ENCODE peak calls at places on chromosomes 4 and X, in nine cellular contexts. T, I, U, Z, H, E, D, O and M are unnamed samples.

GRCh38 chr4:69860007-69860406 is at the start of gene SULT1E1:
- DNase-seq in T (peak; percentile 70), O (peak; percentile 53), U (no peak), H (no peak), D (no peak), I (no peak), E (peak; percentile 81), Z (no peak), M (no peak)

GRCh38 chr4:157265281-157265680 is 44.8 kb downstream of the GRIA2 start:
- DNase-seq in Z (no peak), H (no peak), U (peak; percentile 49), O (peak; percentile 44), I (no peak), T (peak; percentile 53), D (no peak), E (no peak), M (no peak)

GRCh38 chr4:163542275-163542674 is 47.8 kb downstream of the TMA16 start:
- DNase-seq in D (no peak), U (peak; percentile 34), Z (no peak), H (no peak), I (no peak), T (peak; percentile 59), O (peak; percentile 52), E (no peak), M (no peak)

GRCh38 chrX:23765449-23765848 is 17.5 kb upstream of the SAT1 start:
- DNase-seq in E (no peak), Z (no peak), I (no peak), H (no peak), U (no peak), T (peak; percentile 53), D (no peak), O (no peak), M (no peak)

GRCh38 chr4:76607266-76607799 is 172.3 kb downstream of the SHROOM3 start:
- DNase-seq in U (peak; percentile 51), O (no peak), H (no peak), D (no peak), Z (no peak), E (peak; percentile 54), I (peak; percentile 99), T (no peak), M (no peak)

GRCh38 chr4:1463088-1463926 is 57.1 kb upstream of the NKX1-1 start:
- DNase-seq in Z (no peak), O (no peak), D (no peak), U (peak; percentile 69), I (peak; percentile 0), E (peak; percentile 66), T (peak; percentile 32), H (peak; percentile 29), M (no peak)

GRCh38 chr4:3860061-3860912 is 94.1 kb downstream of the ADRA2C start:
- DNase-seq in Z (no peak), E (no peak), I (no peak), D (no peak), U (no peak), T (no peak), H (no peak), O (no peak), M (no peak)

GRCh38 chrX:139187738-139188137 is 342.8 kb upstream of the F9 start:
- DNase-seq in U (no peak), Z (no peak), I (no peak), T (no peak), O (no peak), E (no peak), D (no peak), H (no peak), M (no peak)

GRCh38 chr4:15368906-15369305 is 58.9 kb upstream of the C1QTNF7 start:
- DNase-seq in Z (no peak), O (peak; percentile 66), E (peak; percentile 52), I (peak; percentile 36), U (peak; percentile 51), D (no peak), H (no peak), T (peak; percentile 70), M (no peak)

GRCh38 chr4:15234585-15235126 is 193.2 kb upstream of the C1QTNF7 start:
- DNase-seq in H (no peak), T (peak; percentile 98), Z (no peak), U (peak; percentile 96), E (peak; percentile 84), I (peak; percentile 93), D (no peak), O (peak; percentile 94), M (no peak)

DNA sequence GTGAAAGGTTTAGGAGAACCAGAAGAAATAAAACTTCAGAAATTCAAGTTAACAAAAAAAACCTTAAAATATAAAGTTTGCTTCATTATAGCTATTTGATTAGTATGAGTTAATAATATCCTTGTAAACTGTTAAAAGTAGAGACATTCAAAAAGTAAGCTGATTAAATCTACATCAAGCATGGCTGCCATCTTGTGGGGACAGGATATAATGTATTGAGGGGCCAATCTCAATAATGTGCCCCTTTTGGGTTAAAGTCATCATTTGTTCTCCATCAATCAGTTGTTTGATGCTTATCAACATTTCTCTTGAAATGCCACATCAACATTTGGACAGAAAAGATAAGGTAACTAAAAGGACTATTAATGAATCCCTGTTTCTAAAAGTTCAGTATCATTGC is 4.6 kb upstream of the GRID2 start:
- DNase-seq in Z (no peak), D (no peak), E (peak; percentile 30), U (no peak), I (no peak), H (no peak), T (no peak), O (peak; percentile 23), M (no peak)
- TF ChIP-seq CTCF in Z (no peak), D (no peak), E (peak; percentile 40), U (no peak), I (no peak), H (peak; percentile 38), T (peak; percentile 24), O (peak; percentile 45), M (no peak)

GRCh38 chrX:153578200-153578835 is 20.6 kb downstream of the CCNQ start:
- DNase-seq in I (no peak), Z (no peak), E (no peak), O (peak; percentile 3), U (no peak), H (no peak), T (no peak), D (no peak), M (no peak)
- TF ChIP-seq CTCF in I (no peak), Z (no peak), E (no peak), O (peak; percentile 14), U (no peak), H (no peak), T (no peak), D (no peak), M (no peak)

GRCh38 chrX:68719904-68720614 is 72.6 kb downstream of the STARD8 start:
- DNase-seq in O (no peak), H (no peak), U (no peak), D (no peak), T (peak; percentile 5), I (no peak), E (no peak), Z (no peak), M (no peak)
- TF ChIP-seq CTCF in O (peak; percentile 41), H (peak; percentile 19), U (peak; percentile 4), D (no peak), T (peak; percentile 34), I (no peak), E (peak; percentile 24), Z (no peak), M (no peak)

GRCh38 chrX:45714864-45715263 is 514.2 kb upstream of the DIPK2B start:
- DNase-seq in E (peak; percentile 52), I (no peak), U (peak; percentile 77), D (no peak), T (peak; percentile 77), H (no peak), O (peak; percentile 65), Z (no peak), M (peak; percentile 49)

GRCh38 chrX:45712067-45712466 is 511.4 kb upstream of the DIPK2B start:
- DNase-seq in D (no peak), O (peak; percentile 17), T (peak; percentile 80), H (no peak), I (no peak), E (no peak), U (peak; percentile 84), Z (no peak), M (no peak)

GRCh38 chrX:45711231-45711630 is 510.6 kb upstream of the DIPK2B start:
- DNase-seq in U (peak; percentile 68), D (no peak), E (no peak), O (peak; percentile 65), T (peak; percentile 76), Z (no peak), H (no peak), I (no peak), M (no peak)

GRCh38 chrX:45710081-45710801 is 509.6 kb upstream of the DIPK2B start:
- DNase-seq in D (no peak), T (peak; percentile 99), O (peak; percentile 95), U (peak; percentile 92), E (peak; percentile 37), Z (no peak), H (no peak), I (peak; percentile 89), M (peak; percentile 80)

DNA sequence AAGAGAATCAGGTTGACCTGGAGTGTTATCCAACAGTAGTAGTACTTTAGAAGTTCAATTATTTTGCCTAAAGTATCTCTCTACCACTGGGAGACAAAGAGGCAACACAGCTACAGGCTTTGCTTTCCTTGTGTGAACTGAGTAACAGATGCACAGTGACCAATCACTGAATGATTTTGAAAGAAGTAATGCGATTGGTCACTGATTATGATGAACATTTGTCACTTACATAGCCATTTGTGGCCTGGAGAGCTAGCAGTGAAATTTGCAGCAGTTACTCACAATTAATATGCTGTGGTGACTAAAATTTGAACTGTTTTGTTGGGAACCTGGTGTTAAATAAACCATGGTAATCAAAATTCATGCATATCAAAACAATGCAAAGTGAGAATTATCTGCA is 508.7 kb upstream of the DIPK2B start:
- DNase-seq in E (no peak), T (peak; percentile 73), I (no peak), Z (no peak), D (no peak), O (peak; percentile 7), U (peak; percentile 41), H (no peak), M (no peak)
- TF ChIP-seq CTCF in E (no peak), T (no peak), I (no peak), Z (no peak), D (no peak), O (no peak), U (no peak), H (no peak), M (no peak)

GRCh38 chr4:75048208-75048879 is 115.4 kb downstream of the PARM1 start:
- DNase-seq in O (no peak), D (no peak), E (no peak), U (no peak), H (no peak), T (no peak), Z (no peak), I (no peak), M (no peak)
- TF ChIP-seq CTCF in O (no peak), D (no peak), E (peak; percentile 3), U (no peak), H (peak; percentile 38), T (peak; percentile 16), Z (no peak), I (peak; percentile 5), M (no peak)

GRCh38 chr4:8241895-8242696 is 27.5 kb upstream of the HTRA3 start:
- DNase-seq in I (peak; percentile 60), U (peak; percentile 84), Z (peak; percentile 93), T (peak; percentile 90), O (peak; percentile 92), D (peak; percentile 91), H (peak; percentile 99), E (peak; percentile 95), M (peak; percentile 88)
- TF ChIP-seq CTCF in I (peak; percentile 99), U (peak; percentile 96), Z (peak; percentile 97), T (peak; percentile 83), O (peak; percentile 99), D (peak; percentile 99), H (peak; percentile 98), E (peak; percentile 97), M (peak; percentile 94)

GRCh38 chr4:108155373-108155772 is 13.4 kb downstream of the LEF1 start:
- DNase-seq in E (no peak), O (peak; percentile 60), I (no peak), T (peak; percentile 65), D (no peak), H (no peak), U (no peak), Z (no peak), M (peak; percentile 61)
- TF ChIP-seq CTCF in E (no peak), O (peak; percentile 49), I (no peak), T (no peak), D (no peak), H (no peak), U (no peak), Z (no peak), M (no peak)